ENCODE peak calls at places on chromosomes 2 and 18, in four cellular contexts. One of them, this sample, is unnamed.

GRCh38 chr18:22510697-22511096 is 93.0 kb upstream of the CTAGE1 start:
- ATAC-seq in gastrocnemius medialis: no peak
- ATAC-seq in esophagus mucosa: no peak
- ATAC-seq in sciatic nerve: no peak
- ATAC-seq in this sample: no peak

GRCh38 chr2:10829304-10829703 is 16.7 kb upstream of the PDIA6 start:
- ATAC-seq in gastrocnemius medialis: no peak
- ATAC-seq in sciatic nerve: no peak
- ATAC-seq in esophagus mucosa: no peak
- ATAC-seq in this sample: no peak

GRCh38 chr18:62954341-62954740 is 239.0 kb downstream of the PHLPP1 start:
- ATAC-seq in esophagus mucosa: no peak
- ATAC-seq in sciatic nerve: no peak
- ATAC-seq in gastrocnemius medialis: no peak
- ATAC-seq in this sample: no peak

GRCh38 chr18:10114727-10115463 is 201.1 kb downstream of the VAPA start:
- ATAC-seq in gastrocnemius medialis: no peak
- ATAC-seq in esophagus mucosa: no peak
- ATAC-seq in sciatic nerve: no peak
- ATAC-seq in this sample: no peak

GRCh38 chr2:3223080-3223923 is 154.3 kb downstream of the EIPR1 start:
- ATAC-seq in gastrocnemius medialis: no peak
- ATAC-seq in esophagus mucosa: peak
- ATAC-seq in sciatic nerve: no peak
- ATAC-seq in this sample: no peak

GRCh38 chr2:78035804-78036203 is 513.6 kb upstream of the LRRTM4 start:
- ATAC-seq in sciatic nerve: no peak
- ATAC-seq in esophagus mucosa: no peak
- ATAC-seq in gastrocnemius medialis: no peak
- ATAC-seq in this sample: no peak

GRCh38 chr18:76752400-76752799 is 70.0 kb upstream of the ZNF236 start:
- ATAC-seq in gastrocnemius medialis: no peak
- ATAC-seq in esophagus mucosa: peak
- ATAC-seq in sciatic nerve: no peak
- ATAC-seq in this sample: no peak

GRCh38 chr2:149148195-149149006 is 109.9 kb downstream of the LYPD6B start:
- ATAC-seq in esophagus mucosa: no peak
- ATAC-seq in gastrocnemius medialis: no peak
- ATAC-seq in sciatic nerve: no peak
- ATAC-seq in this sample: no peak

GRCh38 chr2:7280790-7281189 is 363.6 kb downstream of the RNF144A start:
- ATAC-seq in esophagus mucosa: no peak
- ATAC-seq in gastrocnemius medialis: no peak
- ATAC-seq in sciatic nerve: no peak
- ATAC-seq in this sample: no peak